ENCODE peak calls at places on chromosomes 5 and 9, in ten cellular contexts. A is suprapubic skin, N is sigmoid colon, T is HepG2, E is IMR-90, J is lower leg skin, B is uterus, R is HCT116, V is transverse colon, D is breast epithelium. U is an unnamed sample.

GRCh38 chr5:45521067-45521466 is 175.1 kb downstream of the HCN1 start:
- DNase-seq in R (peak), A (no peak), N (no peak), B (no peak), T (peak), J (no peak), E (peak), D (no peak), V (peak), U (peak)

GRCh38 chr5:103487253-103487652 is 75.3 kb downstream of the NUDT12 start:
- DNase-seq in R (no peak), J (no peak), T (no peak), N (no peak), D (no peak), A (no peak), V (no peak), B (no peak), E (peak), U (no peak)

GRCh38 chr5:108681079-108681921 is 66.4 kb upstream of the FER start:
- DNase-seq in B (peak), N (no peak), A (no peak), R (peak), T (peak), J (no peak), E (peak), D (no peak), V (no peak), U (peak)

GRCh38 chr5:179832039-179832745 is 11.5 kb downstream of the SQSTM1 start:
- DNase-seq in J (no peak), T (no peak), D (no peak), B (no peak), N (peak), V (no peak), R (no peak), E (no peak), A (no peak), U (no peak)

GRCh38 chr5:36613241-36613640 is 6.8 kb downstream of the SLC1A3 start:
- DNase-seq in T (no peak), B (no peak), D (no peak), N (no peak), E (no peak), J (no peak), V (no peak), A (no peak), R (no peak), U (no peak)

GRCh38 chr5:137631453-137631852 is 104.4 kb downstream of the KLHL3 start:
- DNase-seq in B (no peak), J (no peak), N (no peak), D (no peak), V (no peak), A (no peak), E (no peak), R (no peak), T (no peak), U (no peak)

GRCh38 chr9:37329576-37329975 is 92.9 kb upstream of the GRHPR start:
- DNase-seq in T (no peak), R (no peak), A (no peak), E (peak), J (no peak), D (no peak), N (no peak), B (no peak), V (no peak), U (peak)

GRCh38 chr9:38178282-38178681 is 109.3 kb upstream of the SHB start:
- DNase-seq in D (peak), V (no peak), T (no peak), R (peak), A (no peak), B (no peak), N (no peak), J (no peak), E (no peak), U (no peak)

GRCh38 chr9:32906213-32906612 is 95.2 kb downstream of the APTX start:
- DNase-seq in J (no peak), N (no peak), R (no peak), E (no peak), T (no peak), D (no peak), A (no peak), B (no peak), V (no peak), U (no peak)

GRCh38 chr9:134533850-134534585 is 107.6 kb upstream of the COL5A1 start:
- DNase-seq in V (no peak), J (no peak), E (peak), B (no peak), T (no peak), R (no peak), N (peak), D (no peak), A (peak), U (no peak)

GRCh38 chr5:167412506-167412905 is 878.9 kb upstream of the WWC1 start:
- DNase-seq in J (no peak), B (no peak), T (no peak), R (no peak), V (no peak), E (no peak), D (no peak), N (no peak), A (no peak), U (no peak)

GRCh38 chr5:143214458-143214857 is 189.0 kb downstream of the NR3C1 start:
- DNase-seq in B (no peak), V (no peak), A (no peak), R (no peak), J (no peak), D (no peak), T (no peak), E (no peak), N (no peak), U (no peak)
- TF ChIP-seq POLR2A in B (no peak), V (no peak), A (no peak), R (no peak), J (no peak), D (no peak), T (no peak), E (no peak), N (no peak), U (no peak)

DNA sequence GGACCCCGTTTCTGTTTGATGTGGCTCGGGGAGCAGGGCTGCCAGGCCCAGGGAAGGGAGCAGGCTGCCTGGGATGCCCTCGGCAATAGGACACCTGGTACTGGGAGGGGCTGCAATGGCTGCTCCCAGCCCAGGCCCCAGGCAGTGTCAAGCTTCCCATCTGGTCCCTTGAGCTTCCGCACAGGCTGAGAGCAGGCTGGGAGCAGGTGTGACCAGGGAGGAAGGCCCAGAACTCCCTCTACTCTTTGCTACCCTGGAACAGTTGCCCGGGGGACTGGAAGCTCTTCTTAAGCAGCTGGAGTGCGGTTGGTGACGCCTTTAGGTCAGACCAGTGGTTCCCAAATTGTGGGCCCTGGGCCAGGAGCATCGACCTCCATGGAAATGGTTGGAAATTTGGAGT is 186.9 kb downstream of the GADD45G start:
- DNase-seq in D (no peak), B (no peak), J (peak), E (no peak), A (no peak), T (no peak), V (no peak), R (no peak), N (no peak), U (no peak)
- TF ChIP-seq POLR2A in D (no peak), B (no peak), J (no peak), E (no peak), A (no peak), T (no peak), V (no peak), R (no peak), N (no peak), U (no peak)

DNA sequence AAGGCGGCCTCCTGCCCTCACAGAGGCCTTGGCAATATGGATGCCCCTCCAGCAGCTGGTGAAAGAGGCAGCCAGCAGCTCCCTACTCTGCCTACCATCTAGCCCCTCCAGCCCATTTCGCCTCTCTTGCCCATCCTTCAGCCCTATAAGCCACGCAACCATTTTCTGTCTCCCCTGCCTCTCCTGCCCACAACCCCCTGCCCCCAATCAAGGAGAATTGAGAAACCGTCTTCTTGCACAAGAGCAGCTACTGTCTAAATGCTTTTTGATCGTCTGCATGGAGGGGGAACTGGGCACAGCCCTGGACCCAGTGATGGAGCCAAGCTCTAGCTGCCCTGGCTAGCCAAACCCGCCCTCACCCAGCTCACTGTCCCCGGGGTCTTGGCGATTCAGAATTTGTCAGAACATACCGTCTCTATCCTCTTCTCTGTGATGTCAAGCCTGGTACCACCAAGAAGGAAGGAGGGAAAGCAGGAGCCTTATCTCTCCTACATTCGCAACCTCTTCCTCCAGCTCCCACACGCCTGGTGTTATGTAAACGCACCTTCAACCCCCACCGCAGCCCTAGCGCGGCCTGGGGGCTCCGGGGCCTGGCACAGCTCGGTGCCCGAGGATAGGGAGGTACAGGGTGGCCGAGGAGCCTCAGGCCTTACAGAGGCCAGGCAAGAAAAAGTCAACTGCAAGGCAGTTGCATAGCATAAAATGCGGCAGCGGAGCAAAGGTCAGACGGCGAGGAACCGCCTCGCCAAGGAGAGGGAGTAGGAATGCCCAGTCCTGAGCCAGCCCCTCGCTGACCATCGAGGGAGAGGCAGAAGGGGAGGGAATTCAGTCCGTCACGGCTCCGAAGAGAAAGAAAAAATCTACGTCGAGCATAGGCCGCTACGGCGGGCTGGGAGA is 1.1 kb downstream of the SPRY4 start:
- DNase-seq in R (no peak), D (no peak), T (no peak), E (peak), B (no peak), V (peak), N (peak), A (no peak), J (peak), U (no peak)
- TF ChIP-seq POLR2A in R (no peak), D (no peak), T (peak), E (no peak), B (no peak), V (peak), N (no peak), A (no peak), J (no peak), U (no peak)

GRCh38 chr9:95316274-95316673 is 1.2 kb downstream of the FANCC start:
- DNase-seq in N (no peak), B (no peak), T (no peak), E (no peak), R (no peak), V (no peak), J (no peak), A (no peak), D (no peak), U (peak)

GRCh38 chr9:95315108-95315746 is 2.3 kb downstream of the FANCC start:
- DNase-seq in N (no peak), D (no peak), B (no peak), E (no peak), A (no peak), J (no peak), T (peak), R (no peak), V (no peak), U (no peak)

GRCh38 chr9:95317893-95318211 is 343 bp upstream of the FANCC start:
- DNase-seq in T (no peak), A (no peak), E (no peak), J (no peak), N (no peak), B (no peak), V (no peak), R (no peak), D (no peak), U (no peak)

GRCh38 chr9:95316794-95317118 is 753 bp downstream of the FANCC start:
- DNase-seq in T (peak), B (peak), V (peak), R (peak), E (peak), A (peak), D (peak), N (peak), J (peak), U (peak)

DNA sequence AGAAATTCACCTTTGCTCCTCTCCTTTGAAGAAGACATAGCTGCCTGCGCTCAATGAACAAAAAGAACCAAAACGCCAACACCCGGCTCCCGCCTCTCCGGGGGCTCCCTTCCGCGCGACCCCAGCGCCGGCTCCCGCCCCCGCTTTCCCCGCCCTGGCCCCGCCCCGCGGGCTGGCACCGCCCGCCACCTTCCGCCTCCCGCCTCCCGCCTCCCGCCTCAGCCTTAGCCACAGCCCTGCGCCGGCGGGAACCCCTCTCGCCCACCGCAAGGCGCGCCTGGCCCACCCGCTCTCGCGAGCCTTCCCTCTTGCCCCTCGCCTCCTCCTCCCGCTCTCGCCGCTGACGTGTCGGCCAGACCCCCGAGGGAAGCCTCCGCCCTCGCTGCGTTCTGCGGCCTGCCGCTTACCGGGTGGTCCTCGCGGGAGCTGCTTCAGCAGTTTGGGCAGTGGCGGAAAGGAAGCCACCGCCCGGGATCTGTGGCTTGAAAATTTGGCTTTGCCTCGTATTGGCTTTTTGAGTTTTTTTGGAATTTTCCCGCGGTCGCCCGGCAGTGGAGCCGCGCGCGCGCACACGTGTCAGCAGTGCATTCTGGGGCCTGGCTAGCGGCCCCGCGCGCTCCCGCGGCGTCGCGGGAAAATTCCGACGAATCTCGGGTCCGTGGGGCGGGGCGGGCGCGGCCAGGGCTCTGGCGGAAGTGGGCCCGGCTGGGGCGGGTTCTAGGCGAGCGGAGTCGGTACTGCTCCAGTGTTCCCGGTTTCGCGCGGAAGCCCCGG is at the start of gene FANCC:
- DNase-seq in E (peak), N (peak), D (peak), T (peak), J (peak), A (peak), V (peak), R (peak), B (peak), U (peak)
- TF ChIP-seq POLR2A in E (peak), N (no peak), D (no peak), T (peak), J (no peak), A (no peak), V (peak), R (peak), B (no peak), U (peak)

GRCh38 chr9:87725900-87726709 is at the start of gene CTSL:
- DNase-seq in E (peak), B (peak), A (peak), J (peak), V (peak), R (peak), N (peak), D (peak), T (peak), U (peak)
- TF ChIP-seq POLR2A in E (peak), B (peak), A (peak), J (peak), V (peak), R (peak), N (peak), D (peak), T (peak), U (peak)

GRCh38 chr5:91381774-91382492 is 1.2 kb downstream of the ARRDC3 start:
- DNase-seq in B (peak), J (peak), V (peak), E (peak), T (peak), A (peak), D (peak), N (peak), R (peak), U (peak)

GRCh38 chr5:91379602-91380490 is 3.3 kb downstream of the ARRDC3 start:
- DNase-seq in J (peak), R (peak), V (peak), A (peak), B (peak), D (peak), N (peak), T (peak), E (peak), U (peak)

GRCh38 chr5:91378683-91379601 is 4.2 kb downstream of the ARRDC3 start:
- DNase-seq in D (no peak), B (no peak), E (no peak), T (no peak), A (no peak), J (no peak), R (no peak), V (no peak), N (no peak), U (peak)

GRCh38 chr5:91381134-91381773 is 1.9 kb downstream of the ARRDC3 start:
- DNase-seq in T (no peak), J (no peak), N (no peak), V (no peak), R (no peak), B (no peak), D (no peak), A (no peak), E (no peak), U (no peak)

DNA sequence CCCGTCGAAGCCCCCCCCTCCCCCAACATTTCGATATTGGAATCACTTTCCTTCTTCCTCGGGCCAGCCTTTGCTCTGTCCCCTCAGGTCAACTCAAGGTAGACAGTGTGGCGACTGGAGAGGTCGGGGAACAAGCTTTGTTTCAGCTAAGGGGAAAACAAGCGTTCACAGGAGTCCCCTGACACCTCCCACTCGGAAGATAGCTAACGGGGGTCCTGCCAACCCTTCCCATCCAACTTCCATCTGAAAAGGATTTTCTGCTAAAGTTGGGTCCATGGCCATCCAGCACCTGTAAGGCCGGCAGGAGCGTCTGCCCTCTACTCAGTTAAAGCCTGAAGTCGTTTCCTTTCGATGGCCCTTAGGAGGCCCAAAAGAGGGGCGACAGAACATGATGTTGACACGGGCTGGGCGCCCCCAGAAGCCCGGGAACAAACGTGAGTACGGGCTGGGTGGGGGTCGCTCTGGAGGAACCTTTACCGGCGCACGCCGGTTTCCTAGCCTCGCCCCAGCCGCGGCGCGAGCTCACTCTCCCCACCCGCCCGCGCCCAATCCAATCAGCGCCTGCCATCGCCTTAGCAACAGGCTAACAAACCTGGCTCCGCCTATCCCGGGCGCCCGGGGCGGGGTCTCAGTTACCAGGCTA is 2.5 kb downstream of the ARRDC3 start:
- DNase-seq in B (peak), E (peak), A (peak), N (peak), J (peak), V (peak), T (peak), D (peak), R (peak), U (peak)
- TF ChIP-seq POLR2A in B (peak), E (peak), A (peak), N (peak), J (peak), V (peak), T (no peak), D (peak), R (no peak), U (no peak)

U was measured in erythroblast.